ENCODE peak calls at places on chromosomes 6 and 20, in five cellular contexts. One of them, this sample, is unnamed.

GRCh38 chr20:59787186-59787890 is 146.1 kb downstream of the SYCP2 start:
- DNase-seq in AG04449: no peak
- DNase-seq in GM04504: no peak
- DNase-seq in colonic mucosa: no peak
- DNase-seq in activated naive CD8-positive, alpha-beta T cell treated with anti-CD3 and anti-CD28 coated beads, Interleukin-2, amount 50 U/mL, for 16 hours: no peak
- DNase-seq in this sample: no peak

GRCh38 chr6:109082178-109082577 is 12.5 kb downstream of the SESN1 start:
- DNase-seq in activated naive CD8-positive, alpha-beta T cell treated with anti-CD3 and anti-CD28 coated beads, Interleukin-2, amount 50 U/mL, for 16 hours: no peak
- DNase-seq in colonic mucosa: no peak
- DNase-seq in AG04449: no peak
- DNase-seq in GM04504: no peak
- DNase-seq in this sample: no peak

GRCh38 chr6:147651249-147652063 is 143.0 kb downstream of the SAMD5 start:
- DNase-seq in AG04449: no peak
- DNase-seq in GM04504: no peak
- DNase-seq in colonic mucosa: no peak
- DNase-seq in activated naive CD8-positive, alpha-beta T cell treated with anti-CD3 and anti-CD28 coated beads, Interleukin-2, amount 50 U/mL, for 16 hours: no peak
- DNase-seq in this sample: no peak

GRCh38 chr6:165766457-165766856 is 103.4 kb upstream of the PDE10A start:
- DNase-seq in GM04504: no peak
- DNase-seq in AG04449: no peak
- DNase-seq in colonic mucosa: no peak
- DNase-seq in activated naive CD8-positive, alpha-beta T cell treated with anti-CD3 and anti-CD28 coated beads, Interleukin-2, amount 50 U/mL, for 16 hours: no peak
- DNase-seq in this sample: no peak

GRCh38 chr6:75526502-75527127 is 33.0 kb upstream of the FILIP1 start:
- DNase-seq in AG04449: no peak
- DNase-seq in GM04504: peak
- DNase-seq in colonic mucosa: peak
- DNase-seq in activated naive CD8-positive, alpha-beta T cell treated with anti-CD3 and anti-CD28 coated beads, Interleukin-2, amount 50 U/mL, for 16 hours: no peak
- DNase-seq in this sample: peak

GRCh38 chr6:33694401-33694931 is 17.0 kb downstream of the UQCC2 start:
- DNase-seq in activated naive CD8-positive, alpha-beta T cell treated with anti-CD3 and anti-CD28 coated beads, Interleukin-2, amount 50 U/mL, for 16 hours: peak
- DNase-seq in GM04504: peak
- DNase-seq in AG04449: peak
- DNase-seq in colonic mucosa: no peak
- DNase-seq in this sample: no peak

GRCh38 chr20:37388831-37389230 is 42.9 kb downstream of the SRC start:
- DNase-seq in colonic mucosa: no peak
- DNase-seq in activated naive CD8-positive, alpha-beta T cell treated with anti-CD3 and anti-CD28 coated beads, Interleukin-2, amount 50 U/mL, for 16 hours: no peak
- DNase-seq in GM04504: no peak
- DNase-seq in AG04449: no peak
- DNase-seq in this sample: no peak

GRCh38 chr6:11161031-11161966 is 49.8 kb upstream of the ERVFRD-1 start:
- DNase-seq in GM04504: no peak
- DNase-seq in AG04449: no peak
- DNase-seq in colonic mucosa: no peak
- DNase-seq in activated naive CD8-positive, alpha-beta T cell treated with anti-CD3 and anti-CD28 coated beads, Interleukin-2, amount 50 U/mL, for 16 hours: no peak
- DNase-seq in this sample: no peak

GRCh38 chr6:14059791-14060436 is 57.7 kb upstream of the CD83 start:
- DNase-seq in AG04449: no peak
- DNase-seq in activated naive CD8-positive, alpha-beta T cell treated with anti-CD3 and anti-CD28 coated beads, Interleukin-2, amount 50 U/mL, for 16 hours: no peak
- DNase-seq in GM04504: no peak
- DNase-seq in colonic mucosa: no peak
- DNase-seq in this sample: no peak

GRCh38 chr6:16296061-16296670 is 57.8 kb downstream of the GMPR start:
- DNase-seq in AG04449: no peak
- DNase-seq in activated naive CD8-positive, alpha-beta T cell treated with anti-CD3 and anti-CD28 coated beads, Interleukin-2, amount 50 U/mL, for 16 hours: no peak
- DNase-seq in colonic mucosa: no peak
- DNase-seq in GM04504: no peak
- DNase-seq in this sample: no peak

GRCh38 chr20:24816907-24817306 is 132.2 kb upstream of the CST7 start:
- DNase-seq in colonic mucosa: no peak
- DNase-seq in GM04504: no peak
- DNase-seq in activated naive CD8-positive, alpha-beta T cell treated with anti-CD3 and anti-CD28 coated beads, Interleukin-2, amount 50 U/mL, for 16 hours: no peak
- DNase-seq in AG04449: no peak
- DNase-seq in this sample: no peak

This sample was measured in neural crest cell.